ENCODE peak calls at places on chromosome 3, in eight cellular contexts. B, O, Q, D, U, S, V and J are unnamed samples.

GRCh38 chr3:183566882-183567281 is 11.4 kb upstream of the KLHL6 start:
- DNase-seq in S (no peak), V (no peak), U (no peak), Q (no peak), O (no peak), D (no peak), B (no peak), J (no peak)

GRCh38 chr3:148329481-148330220 is 368.1 kb upstream of the AGTR1 start:
- DNase-seq in O (peak), U (no peak), Q (no peak), V (no peak), S (no peak), B (no peak), D (no peak), J (no peak)

GRCh38 chr3:150620002-150620689 is 17.0 kb downstream of the SELENOT start:
- DNase-seq in O (no peak), S (no peak), U (no peak), B (no peak), D (no peak), Q (no peak), V (no peak), J (no peak)

GRCh38 chr3:58994746-58995330 is 55.0 kb downstream of the CFAP20DC start:
- DNase-seq in Q (no peak), V (peak), S (peak), D (no peak), B (peak), U (no peak), O (peak), J (peak)

GRCh38 chr3:32238027-32238815 is at the start of gene CMTM8:
- DNase-seq in D (peak), V (no peak), U (peak), Q (no peak), S (peak), O (peak), B (no peak), J (peak)

GRCh38 chr3:106183762-106184391 is 315.1 kb upstream of the CBLB start:
- DNase-seq in S (no peak), O (peak), Q (peak), D (no peak), U (no peak), V (no peak), B (no peak), J (peak)

GRCh38 chr3:150319900-150320299 is 88.2 kb upstream of the TSC22D2 start:
- DNase-seq in V (peak), O (peak), S (no peak), Q (peak), D (no peak), B (peak), U (no peak), J (peak)

GRCh38 chr3:56303508-56303907 is 164.8 kb downstream of the ERC2 start:
- DNase-seq in O (peak), D (no peak), S (peak), Q (no peak), U (no peak), B (peak), V (peak), J (peak)

GRCh38 chr3:19947549-19948071 is 713 bp downstream of the RAB5A start:
- DNase-seq in S (peak), B (peak), O (peak), U (peak), Q (no peak), V (no peak), D (no peak), J (peak)

GRCh38 chr3:193594946-193595689 is 2.1 kb downstream of the OPA1 start:
- DNase-seq in B (no peak), S (no peak), Q (no peak), O (no peak), D (no peak), U (no peak), V (no peak), J (peak)

GRCh38 chr3:136787226-136787793 is 31.6 kb upstream of the SLC35G2 start:
- DNase-seq in S (peak), U (peak), V (no peak), D (no peak), O (peak), Q (peak), B (peak), J (peak)

GRCh38 chr3:95343228-95343627 is 1280.4 kb downstream of the NSUN3 start:
- DNase-seq in S (no peak), O (no peak), V (no peak), U (no peak), Q (no peak), D (no peak), B (no peak), J (no peak)

GRCh38 chr3:47244531-47245100 is 38.0 kb downstream of the KIF9 start:
- DNase-seq in O (no peak), U (no peak), B (no peak), V (no peak), S (no peak), Q (no peak), D (no peak), J (no peak)
- H3K4me3 ChIP-seq in O (no peak), U (no peak), B (no peak), V (no peak), S (no peak), Q (no peak), D (no peak), J (no peak)

DNA sequence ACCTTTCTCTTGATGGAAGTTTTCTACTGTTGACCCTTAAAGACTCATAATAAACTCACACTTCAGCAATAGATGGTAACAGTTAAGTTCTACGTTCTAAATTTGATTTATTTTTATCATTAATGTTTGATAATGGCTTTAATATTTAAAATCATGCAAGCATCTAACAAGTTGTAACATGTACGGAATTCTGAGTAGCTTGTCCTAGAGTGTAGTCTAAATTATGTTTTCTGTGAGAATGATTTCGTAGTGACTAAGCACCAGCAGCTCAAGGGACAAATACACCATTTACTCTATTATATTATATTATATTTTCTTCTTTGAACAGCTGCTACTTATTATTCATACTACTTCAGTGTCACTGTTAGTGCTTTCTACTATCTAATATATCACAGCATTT is 345.6 kb downstream of the NLGN1 start:
- DNase-seq in O (peak), V (no peak), B (no peak), D (no peak), S (no peak), Q (no peak), U (no peak), J (peak)
- H3K4me3 ChIP-seq in O (no peak), V (no peak), B (no peak), D (no peak), S (no peak), Q (no peak), U (no peak), J (peak)

DNA sequence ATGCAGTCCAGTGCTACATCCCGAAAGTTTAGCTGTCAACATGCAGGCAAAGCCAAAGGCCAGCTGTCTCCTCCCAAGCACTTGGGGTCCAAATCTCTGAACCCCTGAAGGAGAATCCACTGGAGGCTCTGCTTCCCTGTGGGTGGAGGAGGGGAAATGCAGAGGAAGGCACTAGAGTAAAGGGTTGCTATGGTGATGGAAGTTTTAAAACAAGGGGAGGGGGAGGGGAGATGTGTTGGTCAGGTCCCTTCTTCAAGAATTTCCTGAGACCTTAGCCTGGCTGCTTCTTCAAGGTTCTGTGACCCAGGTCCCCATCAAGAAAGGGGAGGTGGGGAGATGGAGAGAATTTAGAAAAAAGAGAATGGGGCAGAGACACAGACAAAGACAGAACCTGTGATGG is 2.3 kb downstream of the CAMKV start:
- DNase-seq in U (no peak), D (no peak), S (no peak), B (no peak), Q (no peak), V (no peak), O (no peak), J (no peak)
- H3K4me3 ChIP-seq in U (no peak), D (no peak), S (no peak), B (no peak), Q (no peak), V (no peak), O (no peak), J (no peak)

GRCh38 chr3:123002749-123003497 is 24.6 kb downstream of the SEMA5B start:
- DNase-seq in V (no peak), S (no peak), O (no peak), B (no peak), Q (no peak), U (no peak), D (no peak), J (no peak)
- H3K4me3 ChIP-seq in V (no peak), S (no peak), O (no peak), B (no peak), Q (no peak), U (no peak), D (no peak), J (no peak)

GRCh38 chr3:51386159-51386851 is 1.2 kb downstream of the MANF start:
- DNase-seq in B (no peak), O (no peak), V (no peak), D (no peak), Q (no peak), S (no peak), U (no peak), J (peak)

GRCh38 chr3:51384730-51385473 is at the start of gene MANF:
- DNase-seq in Q (peak), D (peak), V (peak), B (peak), O (peak), S (peak), U (peak), J (peak)

GRCh38 chr3:51385621-51386091 is 565 bp downstream of the MANF start:
- DNase-seq in O (no peak), U (no peak), B (no peak), D (no peak), S (peak), V (no peak), Q (no peak), J (no peak)

GRCh38 chr3:51388286-51389029 is 2.6 kb upstream of the RBM15B start:
- DNase-seq in D (no peak), U (no peak), S (no peak), O (no peak), Q (no peak), B (no peak), V (no peak), J (peak)

DNA sequence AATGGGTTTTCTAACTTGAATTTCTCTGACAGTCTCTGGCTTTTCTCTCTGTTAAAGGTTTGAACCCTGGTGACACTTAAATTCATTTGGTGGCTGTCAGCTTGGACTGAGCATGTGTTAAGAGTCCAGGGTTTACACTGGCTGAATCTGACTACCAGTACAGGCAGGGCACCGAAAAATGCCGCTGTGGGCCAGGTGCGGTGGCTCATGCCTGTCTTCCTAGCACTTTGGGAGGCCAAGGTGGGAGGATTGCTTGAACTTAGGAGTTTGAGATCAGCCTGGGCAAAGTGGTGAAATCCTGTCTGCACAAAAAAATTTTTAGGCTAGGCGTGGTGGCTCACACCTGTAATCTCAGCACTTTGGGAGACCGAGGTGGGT is 1.8 kb downstream of the MANF start:
- DNase-seq in B (no peak), D (no peak), U (no peak), V (no peak), O (no peak), Q (no peak), S (no peak), J (no peak)
- H3K4me3 ChIP-seq in B (no peak), D (peak), U (no peak), V (peak), O (peak), Q (peak), S (no peak), J (peak)

GRCh38 chr3:178072931-178073330 is 463.3 kb upstream of the KCNMB2 start:
- DNase-seq in Q (no peak), D (no peak), V (no peak), O (peak), U (no peak), S (no peak), B (no peak), J (peak)
- H3K4me3 ChIP-seq in Q (no peak), D (no peak), V (no peak), O (no peak), U (no peak), S (no peak), B (no peak), J (no peak)

GRCh38 chr3:9862391-9863235 is 17.4 kb downstream of the CIDEC start:
- DNase-seq in U (no peak), S (peak), D (peak), O (peak), B (no peak), V (no peak), Q (no peak), J (peak)
- H3K4me3 ChIP-seq in U (no peak), S (peak), D (peak), O (no peak), B (no peak), V (no peak), Q (no peak), J (no peak)